ENCODE peak calls at places on chromosomes 2 and 18, in four cellular contexts. One of them, this sample, is unnamed.

GRCh38 chr2:26590439-26590838 is 50.7 kb downstream of the CIB4 start:
- DNase-seq in NCI-H460: no peak
- DNase-seq in CD8-positive, alpha-beta memory T cell: no peak
- DNase-seq in adipocyte: no peak
- DNase-seq in this sample: no peak

GRCh38 chr2:199463708-199464613 is 6.2 kb upstream of the SATB2 start:
- DNase-seq in NCI-H460: no peak
- DNase-seq in CD8-positive, alpha-beta memory T cell: no peak
- DNase-seq in adipocyte: peak
- DNase-seq in this sample: peak

GRCh38 chr2:98216611-98217010 is 129.6 kb downstream of the VWA3B start:
- DNase-seq in NCI-H460: no peak
- DNase-seq in CD8-positive, alpha-beta memory T cell: no peak
- DNase-seq in adipocyte: no peak
- DNase-seq in this sample: no peak

GRCh38 chr2:23541453-23542334 is 156.7 kb downstream of the KLHL29 start:
- DNase-seq in NCI-H460: no peak
- DNase-seq in CD8-positive, alpha-beta memory T cell: no peak
- DNase-seq in adipocyte: peak
- DNase-seq in this sample: peak

GRCh38 chr2:181991171-181991885 is 5.7 kb downstream of the PPP1R1C start:
- DNase-seq in NCI-H460: no peak
- DNase-seq in CD8-positive, alpha-beta memory T cell: no peak
- DNase-seq in adipocyte: no peak
- DNase-seq in this sample: no peak

GRCh38 chr18:55587341-55588000 is 521 bp downstream of the TCF4 start:
- DNase-seq in NCI-H460: no peak
- DNase-seq in CD8-positive, alpha-beta memory T cell: no peak
- DNase-seq in adipocyte: peak
- DNase-seq in this sample: peak

GRCh38 chr18:44134447-44134846 is 546.2 kb upstream of the SETBP1 start:
- DNase-seq in NCI-H460: no peak
- DNase-seq in CD8-positive, alpha-beta memory T cell: no peak
- DNase-seq in adipocyte: no peak
- DNase-seq in this sample: no peak

GRCh38 chr2:232386490-232386739 is 7.9 kb downstream of the ALPP start:
- DNase-seq in NCI-H460: no peak
- DNase-seq in CD8-positive, alpha-beta memory T cell: no peak
- DNase-seq in adipocyte: no peak
- DNase-seq in this sample: no peak

GRCh38 chr2:231425291-231425810 is 29.8 kb downstream of the B3GNT7 start:
- DNase-seq in NCI-H460: no peak
- DNase-seq in CD8-positive, alpha-beta memory T cell: no peak
- DNase-seq in adipocyte: no peak
- DNase-seq in this sample: no peak

GRCh38 chr2:46652514-46653170 is 173.3 kb downstream of the TMEM247 start:
- DNase-seq in NCI-H460: no peak
- DNase-seq in CD8-positive, alpha-beta memory T cell: no peak
- DNase-seq in adipocyte: no peak
- DNase-seq in this sample: no peak

GRCh38 chr2:205563646-205564045 is 118.7 kb upstream of the NRP2 start:
- DNase-seq in NCI-H460: peak
- DNase-seq in CD8-positive, alpha-beta memory T cell: no peak
- DNase-seq in adipocyte: no peak
- DNase-seq in this sample: no peak

GRCh38 chr2:42297322-42297936 is 63.6 kb downstream of the COX7A2L start:
- DNase-seq in NCI-H460: no peak
- DNase-seq in CD8-positive, alpha-beta memory T cell: no peak
- DNase-seq in adipocyte: no peak
- DNase-seq in this sample: no peak

GRCh38 chr2:53275743-53276142 is 491.9 kb upstream of the CHAC2 start:
- DNase-seq in NCI-H460: no peak
- DNase-seq in CD8-positive, alpha-beta memory T cell: no peak
- DNase-seq in adipocyte: no peak
- DNase-seq in this sample: no peak

GRCh38 chr18:55316615-55317184 is 271.3 kb downstream of the TCF4 start:
- DNase-seq in NCI-H460: no peak
- DNase-seq in CD8-positive, alpha-beta memory T cell: no peak
- DNase-seq in adipocyte: peak
- DNase-seq in this sample: no peak

GRCh38 chr2:10190737-10191532 is 68.4 kb downstream of the RRM2 start:
- DNase-seq in NCI-H460: no peak
- DNase-seq in CD8-positive, alpha-beta memory T cell: no peak
- DNase-seq in adipocyte: no peak
- DNase-seq in this sample: no peak

GRCh38 chr2:64143154-64144056 is 815 bp downstream of the PELI1 start:
- DNase-seq in NCI-H460: peak
- DNase-seq in CD8-positive, alpha-beta memory T cell: peak
- DNase-seq in adipocyte: peak
- DNase-seq in this sample: peak

GRCh38 chr18:43279015-43279758 is 1.9 kb upstream of the SYT4 start:
- DNase-seq in NCI-H460: no peak
- DNase-seq in CD8-positive, alpha-beta memory T cell: no peak
- DNase-seq in adipocyte: no peak
- DNase-seq in this sample: peak